ENCODE peak calls at places on chromosomes 3 and 15, in seven cellular contexts. U is fibroblast of the aortic adventitia, G is PC-3, F is pancreas, C is cardiac fibroblast, A is astrocyte, B is retinal pigment epithelial cell. S is an unnamed sample.

GRCh38 chr3:59056706-59057105 is 6.9 kb upstream of the CFAP20DC start:
- DNase-seq in A (peak), B (no peak), G (peak), U (peak), F (no peak), C (peak), S (no peak)

GRCh38 chr3:151538706-151539403 is 78.0 kb upstream of the IGSF10 start:
- DNase-seq in U (peak), F (no peak), C (peak), A (peak), G (no peak), B (no peak), S (no peak)

GRCh38 chr3:55333041-55333440 is 154.1 kb downstream of the WNT5A start:
- DNase-seq in A (no peak), F (no peak), U (no peak), B (peak), G (no peak), C (no peak), S (no peak)

GRCh38 chr3:58034738-58035511 is 26.7 kb downstream of the FLNB start:
- DNase-seq in U (no peak), B (no peak), C (no peak), A (no peak), F (no peak), G (no peak), S (no peak)

GRCh38 chr3:173140986-173141385 is at the start of gene SPATA16:
- DNase-seq in B (no peak), G (no peak), C (no peak), A (no peak), F (no peak), U (no peak), S (no peak)

GRCh38 chr3:184260571-184261269 is 633 bp downstream of the CAMK2N2 start:
- DNase-seq in U (no peak), C (no peak), A (no peak), G (no peak), B (no peak), F (peak), S (no peak)

GRCh38 chr3:142608615-142609014 is 12.4 kb downstream of the PLS1 start:
- DNase-seq in U (no peak), C (no peak), A (no peak), F (no peak), G (no peak), B (no peak), S (no peak)

GRCh38 chr3:38137615-38138346 is 680 bp upstream of the MYD88 start:
- DNase-seq in G (no peak), C (no peak), B (no peak), F (no peak), A (no peak), U (no peak), S (no peak)

GRCh38 chr15:92376109-92376508 is 17.6 kb upstream of the ST8SIA2 start:
- DNase-seq in U (no peak), C (no peak), A (no peak), F (no peak), G (no peak), B (no peak), S (no peak)

GRCh38 chr15:92375057-92375456 is 18.6 kb upstream of the ST8SIA2 start:
- DNase-seq in F (no peak), G (no peak), B (no peak), C (no peak), U (no peak), A (no peak), S (no peak)

GRCh38 chr15:92377083-92377789 is 16.4 kb upstream of the ST8SIA2 start:
- DNase-seq in F (no peak), C (no peak), U (no peak), G (peak), A (peak), B (no peak), S (no peak)
- TF ChIP-seq CTCF in F (no peak), C (no peak), U (no peak), G (no peak), A (no peak), B (no peak), S (no peak)

DNA sequence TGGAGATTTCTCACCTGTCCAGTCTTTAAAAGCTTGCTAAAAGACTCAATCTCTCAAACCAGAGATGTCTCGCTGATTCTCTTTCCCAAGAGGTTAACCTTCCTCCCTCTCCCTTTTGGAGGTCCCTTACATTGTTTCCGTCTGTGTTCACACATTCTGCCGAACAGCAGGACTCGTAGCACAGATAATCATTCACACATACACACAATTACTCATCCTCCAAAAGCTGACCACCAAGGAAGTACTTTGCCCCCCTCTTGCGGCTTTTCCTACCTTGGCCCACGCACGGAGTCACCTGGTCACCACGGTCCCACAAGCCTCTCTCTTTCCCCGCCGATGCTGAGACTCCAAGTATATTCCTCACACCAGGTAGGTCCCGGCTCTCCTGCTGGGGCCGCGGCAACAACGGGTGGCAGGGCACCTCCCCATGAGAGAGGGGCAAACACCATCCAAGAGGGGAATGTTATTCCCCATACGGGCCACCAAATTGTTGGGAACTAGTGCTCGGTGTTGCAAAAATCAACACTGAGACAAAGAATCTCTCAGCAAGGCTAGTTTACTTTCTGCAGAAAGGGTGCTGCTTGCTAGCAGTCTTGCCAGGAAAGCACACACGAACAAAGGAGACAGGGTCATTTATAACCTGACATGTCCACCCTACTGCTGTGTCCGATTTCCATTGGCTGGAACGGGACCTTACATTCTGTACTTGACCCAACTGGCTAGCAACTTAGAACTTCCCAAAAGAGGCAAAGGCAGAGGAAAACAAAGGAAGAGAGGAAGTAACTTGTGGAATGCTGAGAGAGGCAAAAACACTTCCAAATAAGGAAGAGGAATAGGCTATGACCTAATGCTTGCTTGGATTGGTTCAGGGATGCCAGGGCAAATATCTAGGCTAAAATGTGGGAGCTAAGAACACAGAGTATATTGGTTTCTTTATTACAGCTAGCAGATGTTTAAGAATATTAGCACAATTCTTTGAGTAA is 102.1 kb upstream of the NECTIN3 start:
- DNase-seq in G (no peak), U (no peak), C (no peak), A (no peak), F (no peak), B (no peak), S (no peak)
- H3K4me3 ChIP-seq in G (no peak), U (no peak), C (no peak), A (peak), F (no peak), B (no peak), S (no peak)

DNA sequence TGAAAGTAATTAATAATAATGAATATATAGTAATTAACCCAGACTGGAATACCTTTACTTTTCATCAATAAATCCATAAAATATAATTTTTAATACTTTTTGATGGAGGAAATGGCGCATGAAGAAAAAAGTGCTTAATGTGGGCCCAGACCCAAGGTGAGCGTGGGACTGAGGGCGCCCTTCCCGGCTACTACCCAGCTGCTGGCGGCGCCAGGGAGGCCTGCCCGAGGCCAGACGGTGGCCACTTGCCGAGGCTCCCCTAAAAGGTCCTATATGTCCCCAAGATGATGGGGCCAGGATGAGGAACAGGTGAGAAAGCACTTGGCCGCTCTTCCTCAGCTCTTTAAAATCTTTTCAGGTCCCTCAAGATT is 29.1 kb downstream of the CCNL1 start:
- DNase-seq in F (no peak), C (no peak), A (no peak), U (no peak), B (no peak), G (no peak), S (no peak)
- TF ChIP-seq CTCF in F (no peak), C (no peak), A (no peak), U (no peak), B (no peak), G (no peak), S (no peak)

GRCh38 chr3:49132437-49133225 is at the start of gene LAMB2:
- DNase-seq in F (peak), B (peak), A (peak), G (peak), C (peak), U (peak), S (no peak)

GRCh38 chr3:49132073-49132436 is 795 bp downstream of the LAMB2 start:
- DNase-seq in U (no peak), G (no peak), B (no peak), A (no peak), C (no peak), F (no peak), S (no peak)

GRCh38 chr3:49134471-49135265 is 1.8 kb upstream of the LAMB2 start:
- DNase-seq in G (no peak), A (no peak), C (no peak), U (no peak), F (no peak), B (no peak), S (no peak)

GRCh38 chr3:49131576-49131975 is 1.3 kb downstream of the LAMB2 start:
- DNase-seq in G (no peak), A (no peak), F (no peak), B (no peak), U (no peak), C (no peak), S (no peak)

GRCh38 chr3:49133226-49133951 is 539 bp upstream of the LAMB2 start:
- DNase-seq in A (peak), C (peak), B (peak), F (peak), U (peak), G (peak), S (no peak)
- H3K4me3 ChIP-seq in A (peak), C (peak), B (peak), F (peak), U (peak), G (peak), S (peak)

GRCh38 chr3:39907981-39908380 is 98.6 kb downstream of the MYRIP start:
- DNase-seq in G (no peak), F (peak), U (peak), B (peak), A (no peak), C (peak), S (no peak)

GRCh38 chr3:39915027-39915426 is 105.6 kb downstream of the MYRIP start:
- DNase-seq in A (no peak), B (no peak), U (no peak), C (no peak), F (no peak), G (no peak), S (no peak)

GRCh38 chr3:39910828-39911464 is 101.5 kb downstream of the MYRIP start:
- DNase-seq in F (no peak), G (no peak), C (peak), U (peak), A (peak), B (no peak), S (peak)

GRCh38 chr3:39910135-39910534 is 100.7 kb downstream of the MYRIP start:
- DNase-seq in C (no peak), A (no peak), U (no peak), G (no peak), B (no peak), F (no peak), S (no peak)

DNA sequence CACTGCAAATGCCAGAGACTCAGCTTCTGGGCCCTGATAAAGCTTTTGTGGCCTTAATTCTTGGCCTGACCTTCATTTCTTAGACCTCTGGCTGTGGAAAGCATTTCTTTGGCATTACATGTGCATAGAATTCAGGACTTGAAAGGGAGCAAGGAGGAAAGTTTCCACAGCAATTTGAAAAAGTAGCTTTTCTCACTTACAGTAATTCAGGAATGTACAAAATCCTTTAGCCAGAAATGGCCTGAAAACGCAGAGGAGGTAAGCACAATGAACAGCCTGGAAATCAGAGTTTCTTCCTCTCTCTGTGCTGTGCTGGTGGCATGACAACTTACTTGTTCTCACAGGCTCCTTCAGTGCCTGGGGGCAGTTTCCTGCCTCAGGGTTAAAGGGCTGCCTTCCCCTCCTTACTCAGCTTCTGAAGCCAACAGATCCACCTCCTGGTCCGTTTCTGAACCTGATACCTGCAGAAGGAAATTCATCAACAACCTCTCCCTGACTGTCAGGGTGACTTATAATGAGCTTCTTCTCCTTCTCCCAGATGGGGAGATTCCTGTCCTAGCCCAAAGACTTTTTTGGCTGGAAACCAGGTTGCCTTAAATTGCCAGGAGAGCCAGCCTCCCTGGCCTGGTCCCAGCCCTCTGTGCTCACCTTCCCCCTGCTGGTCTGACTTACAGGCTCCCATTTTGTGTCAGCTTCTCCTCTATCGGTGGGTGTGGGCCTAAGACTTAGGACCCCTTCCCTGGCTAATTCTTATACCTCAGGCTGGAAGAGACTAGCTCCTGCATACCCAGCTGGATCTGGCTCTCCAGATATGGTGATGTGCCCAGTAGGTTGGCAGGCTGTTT is 102.3 kb downstream of the MYRIP start:
- DNase-seq in U (peak), F (peak), B (peak), A (peak), G (no peak), C (peak), S (no peak)
- TF ChIP-seq CTCF in U (peak), F (no peak), B (no peak), A (no peak), G (no peak), C (no peak), S (peak)

DNA sequence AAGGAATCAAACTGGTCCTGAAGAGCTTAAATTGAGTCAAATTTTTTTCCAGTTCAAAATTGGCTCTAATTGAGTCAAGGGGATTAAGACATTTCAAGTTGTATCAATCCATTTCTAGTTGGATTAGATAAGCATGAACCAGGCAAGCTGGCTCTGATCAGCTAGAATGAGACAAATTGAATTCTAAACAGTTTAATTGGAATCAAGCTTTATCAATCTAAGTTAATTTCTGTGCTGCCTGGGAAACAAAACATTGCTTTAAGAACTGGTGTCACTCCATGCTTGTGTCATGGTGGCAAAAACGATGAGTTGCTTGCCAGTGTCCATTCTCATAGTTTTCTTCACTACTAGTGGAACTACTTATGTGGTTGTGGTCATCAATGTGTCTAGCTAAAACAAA is 116.8 kb downstream of the TGFBR2 start:
- DNase-seq in G (no peak), U (no peak), F (no peak), B (no peak), A (no peak), C (no peak), S (no peak)
- H3K4me3 ChIP-seq in G (no peak), U (no peak), F (no peak), B (no peak), A (no peak), C (no peak), S (no peak)

GRCh38 chr3:101849714-101850326 is 506 bp downstream of the NFKBIZ start:
- DNase-seq in U (no peak), A (no peak), F (peak), G (peak), C (no peak), B (no peak), S (no peak)
- TF ChIP-seq CTCF in U (no peak), A (no peak), F (no peak), G (peak), C (no peak), B (no peak), S (no peak)

GRCh38 chr3:34011171-34012101 is 213.0 kb downstream of the PDCD6IP start:
- DNase-seq in G (peak), F (no peak), B (no peak), U (no peak), C (no peak), A (peak), S (no peak)

GRCh38 chr3:34008836-34009479 is 210.5 kb downstream of the PDCD6IP start:
- DNase-seq in U (no peak), F (no peak), B (no peak), G (peak), A (peak), C (no peak), S (no peak)

GRCh38 chr3:34005886-34006285 is 207.5 kb downstream of the PDCD6IP start:
- DNase-seq in U (peak), C (no peak), A (peak), G (peak), F (no peak), B (no peak), S (no peak)

GRCh38 chr3:34009480-34009844 is 211.0 kb downstream of the PDCD6IP start:
- DNase-seq in U (peak), C (peak), G (no peak), F (no peak), A (no peak), B (no peak), S (no peak)

GRCh38 chr3:34008191-34008590 is 209.8 kb downstream of the PDCD6IP start:
- DNase-seq in U (peak), G (no peak), F (no peak), A (peak), C (peak), B (no peak), S (no peak)
- H3K4me3 ChIP-seq in U (no peak), G (no peak), F (no peak), A (no peak), C (no peak), B (no peak), S (no peak)

DNA sequence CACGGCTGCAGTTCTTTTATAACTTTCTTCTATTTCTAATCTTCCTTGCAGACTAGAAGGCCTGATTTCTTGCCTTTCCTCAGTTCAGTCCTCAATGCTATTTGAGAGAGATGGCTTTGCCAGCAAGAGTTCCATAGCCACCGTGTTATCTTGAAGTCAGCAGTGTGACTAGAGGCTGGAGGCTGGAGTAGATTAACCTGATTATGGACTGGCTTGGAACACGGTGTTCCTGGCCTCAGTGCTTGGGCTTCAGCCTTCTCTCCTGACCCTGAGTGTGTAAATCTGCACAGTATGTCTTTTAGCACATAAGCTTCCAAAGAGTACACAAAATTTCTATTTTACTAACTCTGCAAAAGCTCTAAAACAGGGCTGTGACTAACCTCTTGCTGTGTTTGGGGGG is 61.4 kb downstream of the CCDC54 start:
- DNase-seq in A (no peak), B (no peak), U (no peak), C (no peak), F (no peak), G (no peak), S (no peak)
- TF ChIP-seq CTCF in A (no peak), B (no peak), U (no peak), C (no peak), F (no peak), G (no peak), S (no peak)

GRCh38 chr15:31361764-31362120 is 35.1 kb downstream of the KLF13 start:
- DNase-seq in U (no peak), B (no peak), G (no peak), F (no peak), C (peak), A (no peak), S (no peak)
- H3K4me3 ChIP-seq in U (no peak), B (no peak), G (no peak), F (no peak), C (no peak), A (no peak), S (no peak)

S was measured in epithelial cell of proximal tubule.